ENCODE peak calls at places on chromosomes 12 and 14, in four cellular contexts. F is SJSA1, U is heart left ventricle, R is mucosa of descending colon. I is an unnamed sample. For H3K36me3, the result is how much of the 10 kb centered on the place peaks cover.

GRCh38 chr14:90505531-90505930 is 108.7 kb downstream of the CALM1 start:
- DNase-seq in R (no peak), U (no peak), F (no peak), I (no peak)

GRCh38 chr12:124829708-124830304 is 33.9 kb downstream of the SCARB1 start:
- DNase-seq in R (no peak), F (peak), U (no peak), I (no peak)

GRCh38 chr12:56684745-56685369 is 3.2 kb downstream of the PTGES3 start:
- DNase-seq in F (no peak), R (no peak), U (no peak), I (no peak)

GRCh38 chr12:32049956-32050355 is 56.7 kb upstream of the BICD1 start:
- DNase-seq in R (no peak), F (peak), U (no peak), I (no peak)

GRCh38 chr14:104346112-104346462 is 207.7 kb downstream of the KIF26A start:
- DNase-seq in U (no peak), F (no peak), R (no peak), I (no peak)

GRCh38 chr12:28144532-28144931 is 45.7 kb upstream of the CCDC91 start:
- DNase-seq in U (no peak), F (no peak), R (no peak), I (no peak)

GRCh38 chr12:1533602-1534304 is 60.6 kb downstream of the FBXL14 start:
- DNase-seq in F (no peak), U (no peak), R (peak), I (no peak)

GRCh38 chr14:77849711-77850110 is 49.8 kb downstream of the ADCK1 start:
- DNase-seq in F (no peak), R (no peak), U (no peak), I (no peak)

GRCh38 chr14:87643005-87643404 is 350.0 kb downstream of the GALC start:
- DNase-seq in U (no peak), R (no peak), F (no peak), I (no peak)

GRCh38 chr12:76872415-76872814 is 6.4 kb downstream of the CSRP2 start:
- DNase-seq in R (no peak), F (no peak), U (no peak), I (no peak)

GRCh38 chr12:15625075-15625474 is 164.1 kb downstream of the EPS8 start:
- DNase-seq in R (no peak), F (no peak), U (no peak), I (no peak)

GRCh38 chr12:78421011-78421410 is 443.6 kb upstream of the SYT1 start:
- DNase-seq in F (no peak), U (no peak), R (no peak), I (no peak)

GRCh38 chr12:64735447-64735846 is 23.8 kb downstream of the GNS start:
- DNase-seq in U (no peak), F (no peak), R (no peak), I (no peak)

GRCh38 chr14:71918955-71919354 is 13.3 kb upstream of the RGS6 start:
- DNase-seq in F (peak), U (no peak), R (no peak), I (no peak)

GRCh38 chr14:81331229-81332026 is 68.7 kb downstream of the STON2 start:
- DNase-seq in U (no peak), R (no peak), F (no peak), I (no peak)

GRCh38 chr14:32809255-32809654 is 129.4 kb upstream of the NPAS3 start:
- DNase-seq in F (no peak), U (no peak), R (no peak), I (no peak)

GRCh38 chr14:50599700-50600444 is 39.9 kb downstream of the ATL1 start:
- DNase-seq in U (no peak), F (peak), R (no peak), I (no peak)

GRCh38 chr12:67885370-67886169 is 103.7 kb upstream of the IFNG-AS1 start:
- DNase-seq in U (no peak), R (no peak), F (no peak), I (peak)

GRCh38 chr12:95096852-95097251 is 23.4 kb upstream of the NR2C1 start:
- DNase-seq in R (no peak), U (no peak), F (peak), I (no peak)

GRCh38 chr12:94570161-94570560 is 80.2 kb downstream of the TMCC3 start:
- DNase-seq in U (no peak), F (peak), R (no peak), I (peak)

GRCh38 chr12:104353012-104353981 is 49.8 kb downstream of the EID3 start:
- DNase-seq in R (no peak), F (no peak), U (no peak), I (no peak)

GRCh38 chr12:6866920-6867406 is 368 bp upstream of the TPI1 start:
- DNase-seq in R (no peak), F (peak), U (no peak), I (no peak)

GRCh38 chr12:7162691-7163114 is 26.8 kb upstream of the PEX5 start:
- DNase-seq in U (peak), R (peak), F (no peak), I (no peak)

GRCh38 chr12:25976289-25976688 is 17.8 kb downstream of the RASSF8 start:
- DNase-seq in R (no peak), F (no peak), U (no peak), I (no peak)
- H3K4me3 ChIP-seq in R (no peak), F (no peak), U (no peak), I (no peak)

GRCh38 chr12:132719141-132719953 is 8.7 kb downstream of the PGAM5 start:
- DNase-seq in F (no peak), U (no peak), R (no peak), I (no peak)
- H3K36me3 ChIP-seq in F (half or more), U (half or more), R (under half), I (under half)

DNA sequence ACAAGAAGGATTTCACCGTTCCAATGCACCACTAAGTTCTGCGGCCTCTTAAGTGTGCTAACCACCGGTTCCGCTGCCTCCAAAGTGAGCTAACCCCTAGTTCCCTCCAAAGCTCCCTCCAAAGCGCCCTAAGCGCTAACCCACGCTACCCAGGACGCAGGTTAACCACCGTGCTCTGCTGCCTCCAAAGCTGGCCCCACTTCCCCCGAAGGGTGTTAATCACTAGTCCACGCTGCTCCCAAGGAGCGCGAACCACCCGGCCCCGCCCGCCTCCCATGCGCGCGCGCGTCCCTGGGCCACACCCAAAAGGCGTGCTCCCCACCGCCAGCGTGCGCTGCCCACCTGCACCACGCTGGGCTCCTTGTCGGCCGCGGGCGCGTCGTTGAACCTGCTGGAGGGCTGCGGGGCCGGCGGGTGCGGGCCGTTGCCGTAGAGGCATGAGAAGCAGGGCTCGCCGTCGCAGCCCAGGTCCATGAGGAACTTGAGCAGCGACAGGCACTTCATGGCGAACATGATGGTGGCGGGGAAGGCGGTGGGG is 11.7 kb downstream of the FAM181A start:
- DNase-seq in R (no peak), F (no peak), U (no peak), I (no peak)
- H3K4me3 ChIP-seq in R (no peak), F (no peak), U (no peak), I (no peak)

DNA sequence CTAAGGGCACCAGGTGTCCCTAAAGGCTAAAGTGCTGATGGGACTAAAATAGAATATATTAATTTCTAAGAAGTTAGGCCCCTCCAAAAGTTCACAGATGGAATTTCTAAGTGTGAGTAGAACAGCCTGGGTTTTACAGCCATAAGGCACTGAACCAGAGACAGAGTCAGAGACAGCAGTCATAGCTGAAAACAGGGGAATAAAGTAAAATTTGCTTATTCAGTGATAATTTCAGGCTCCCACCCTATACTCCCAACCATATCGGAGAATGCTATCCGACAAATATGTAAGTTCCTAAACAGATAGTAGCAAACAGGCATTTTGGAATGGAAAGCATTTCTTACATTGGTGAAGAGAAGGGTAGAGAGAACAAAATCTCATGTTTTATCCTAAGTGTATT is 45.3 kb downstream of the NAA25 start:
- DNase-seq in R (no peak), U (no peak), F (no peak), I (no peak)
- H3K36me3 ChIP-seq in R (under half), U (half or more), F (half or more), I (under half)

GRCh38 chr12:9707864-9708808 is 24.8 kb downstream of the CLECL1 start:
- DNase-seq in R (peak), U (peak), F (peak), I (no peak)
- H3K4me3 ChIP-seq in R (no peak), U (no peak), F (no peak), I (no peak)

I was measured in kidney epithelial cell.